ENCODE peak calls at places on chromosome 10, in ten cellular contexts. One of them, this sample, is unnamed.

GRCh38 chr10:100509241-100509640 is 10.4 kb downstream of the SEC31B start:
- DNase-seq in NCI-H748 treated with DMSO at 0.1 percent for 48 hours: no peak
- DNase-seq in fibroblast of mammary gland: no peak
- DNase-seq in GM13976: no peak
- DNase-seq in T-helper 2 cell: no peak
- DNase-seq in amygdala: no peak
- DNase-seq in MV-4-11: no peak
- DNase-seq in GM03348: no peak
- DNase-seq in T-cell: peak
- DNase-seq in CMK: no peak
- DNase-seq in this sample: no peak

GRCh38 chr10:124033887-124034218 is 59.5 kb downstream of the CHST15 start:
- DNase-seq in NCI-H748 treated with DMSO at 0.1 percent for 48 hours: no peak
- DNase-seq in T-helper 2 cell: no peak
- DNase-seq in T-cell: no peak
- DNase-seq in CMK: no peak
- DNase-seq in amygdala: no peak
- DNase-seq in MV-4-11: no peak
- DNase-seq in GM13976: no peak
- DNase-seq in fibroblast of mammary gland: peak
- DNase-seq in GM03348: no peak
- DNase-seq in this sample: no peak

GRCh38 chr10:13658864-13659685 is 72.3 kb downstream of the PRPF18 start:
- DNase-seq in MV-4-11: no peak
- DNase-seq in GM13976: no peak
- DNase-seq in T-cell: no peak
- DNase-seq in GM03348: no peak
- DNase-seq in fibroblast of mammary gland: no peak
- DNase-seq in amygdala: peak
- DNase-seq in CMK: no peak
- DNase-seq in NCI-H748 treated with DMSO at 0.1 percent for 48 hours: no peak
- DNase-seq in T-helper 2 cell: no peak
- DNase-seq in this sample: no peak

GRCh38 chr10:74932648-74933047 is 106.2 kb downstream of the KAT6B start:
- DNase-seq in NCI-H748 treated with DMSO at 0.1 percent for 48 hours: no peak
- DNase-seq in fibroblast of mammary gland: peak
- DNase-seq in amygdala: no peak
- DNase-seq in MV-4-11: no peak
- DNase-seq in T-helper 2 cell: no peak
- DNase-seq in CMK: no peak
- DNase-seq in GM03348: no peak
- DNase-seq in T-cell: no peak
- DNase-seq in GM13976: no peak
- DNase-seq in this sample: peak

GRCh38 chr10:44417761-44418160 is 32.9 kb upstream of the CXCL12 start:
- DNase-seq in T-cell: no peak
- DNase-seq in fibroblast of mammary gland: no peak
- DNase-seq in GM13976: no peak
- DNase-seq in MV-4-11: no peak
- DNase-seq in NCI-H748 treated with DMSO at 0.1 percent for 48 hours: no peak
- DNase-seq in GM03348: no peak
- DNase-seq in T-helper 2 cell: no peak
- DNase-seq in amygdala: no peak
- DNase-seq in CMK: no peak
- DNase-seq in this sample: no peak

GRCh38 chr10:129622736-129623135 is 155.7 kb downstream of the MGMT start:
- DNase-seq in MV-4-11: no peak
- DNase-seq in T-cell: no peak
- DNase-seq in fibroblast of mammary gland: no peak
- DNase-seq in NCI-H748 treated with DMSO at 0.1 percent for 48 hours: no peak
- DNase-seq in GM03348: no peak
- DNase-seq in amygdala: no peak
- DNase-seq in GM13976: no peak
- DNase-seq in T-helper 2 cell: no peak
- DNase-seq in CMK: no peak
- DNase-seq in this sample: no peak

GRCh38 chr10:5752301-5752871 is 60.8 kb downstream of the GDI2 start:
- DNase-seq in T-helper 2 cell: no peak
- DNase-seq in CMK: no peak
- DNase-seq in amygdala: no peak
- DNase-seq in fibroblast of mammary gland: peak
- DNase-seq in MV-4-11: no peak
- DNase-seq in GM13976: no peak
- DNase-seq in NCI-H748 treated with DMSO at 0.1 percent for 48 hours: no peak
- DNase-seq in T-cell: no peak
- DNase-seq in GM03348: peak
- DNase-seq in this sample: no peak

GRCh38 chr10:69515699-69516547 is 57.3 kb downstream of the NEUROG3 start:
- DNase-seq in T-cell: peak
- DNase-seq in NCI-H748 treated with DMSO at 0.1 percent for 48 hours: peak
- DNase-seq in CMK: peak
- DNase-seq in MV-4-11: peak
- DNase-seq in GM03348: peak
- DNase-seq in amygdala: no peak
- DNase-seq in fibroblast of mammary gland: peak
- DNase-seq in GM13976: peak
- DNase-seq in T-helper 2 cell: peak
- DNase-seq in this sample: peak

GRCh38 chr10:132644544-132645530 is 107.2 kb downstream of the INPP5A start:
- DNase-seq in GM13976: no peak
- DNase-seq in NCI-H748 treated with DMSO at 0.1 percent for 48 hours: no peak
- DNase-seq in CMK: no peak
- DNase-seq in T-cell: no peak
- DNase-seq in MV-4-11: no peak
- DNase-seq in T-helper 2 cell: no peak
- DNase-seq in amygdala: no peak
- DNase-seq in fibroblast of mammary gland: no peak
- DNase-seq in GM03348: no peak
- DNase-seq in this sample: no peak

GRCh38 chr10:77318739-77319138 is 318.9 kb downstream of the KCNMA1 start:
- DNase-seq in GM13976: no peak
- DNase-seq in GM03348: no peak
- DNase-seq in T-helper 2 cell: no peak
- DNase-seq in NCI-H748 treated with DMSO at 0.1 percent for 48 hours: no peak
- DNase-seq in MV-4-11: no peak
- DNase-seq in fibroblast of mammary gland: no peak
- DNase-seq in CMK: no peak
- DNase-seq in T-cell: no peak
- DNase-seq in amygdala: no peak
- DNase-seq in this sample: no peak

This sample was measured in NCI-H2171 treated with DMSO at 0.1 percent for 48 hours.